ENCODE peak calls at places on chromosomes 16 and 17, in eight cellular contexts. M is fibroblast of pulmonary artery, G is brain microvascular endothelial cell, J is AG10803, A is OCI-LY7, H is AG04450, E is cardiac fibroblast, S is body of pancreas. W is an unnamed sample.

GRCh38 chr16:50299508-50300105 is 33.3 kb downstream of the ADCY7 start:
- DNase-seq in M (no peak), S (no peak), A (no peak), E (no peak), J (no peak), G (no peak), H (no peak), W (no peak)

GRCh38 chr17:491086-492014 is 138.7 kb upstream of the RPH3AL start:
- DNase-seq in M (peak; percentile 50), H (peak; percentile 34), A (peak; percentile 15), S (peak; percentile 58), J (peak; percentile 83), G (peak; percentile 26), E (peak; percentile 45), W (no peak)

GRCh38 chr17:37261286-37261685 is 114.5 kb upstream of the C17orf78 start:
- DNase-seq in J (peak; percentile 72), H (no peak), E (peak; percentile 34), M (peak; percentile 38), A (no peak), S (no peak), G (peak; percentile 10), W (peak; percentile 43)

GRCh38 chr17:59510611-59511010 is 54.8 kb upstream of the DHX40 start:
- DNase-seq in J (no peak), H (no peak), E (no peak), M (no peak), S (no peak), A (no peak), G (no peak), W (no peak)

GRCh38 chr16:24853830-24854229 is 8.1 kb downstream of the SLC5A11 start:
- DNase-seq in G (peak; percentile 52), H (no peak), A (no peak), S (no peak), E (peak; percentile 59), J (peak; percentile 25), M (peak; percentile 72), W (peak; percentile 9)

GRCh38 chr16:79334127-79334526 is 266.4 kb downstream of the MAF start:
- DNase-seq in J (no peak), H (no peak), M (no peak), A (peak; percentile 19), S (no peak), E (no peak), G (no peak), W (no peak)

GRCh38 chr16:1257561-1258217 is 1.8 kb downstream of the TPSD1 start:
- DNase-seq in G (no peak), J (no peak), H (no peak), A (no peak), S (no peak), M (no peak), E (no peak), W (no peak)

GRCh38 chr17:59001158-59001814 is 105.4 kb downstream of the TRIM37 start:
- DNase-seq in S (peak; percentile 67), H (no peak), G (peak; percentile 77), M (peak; percentile 64), A (peak; percentile 90), E (peak; percentile 78), J (peak; percentile 26), W (no peak)

GRCh38 chr16:66130296-66130910 is 236.1 kb upstream of the CDH5 start:
- DNase-seq in H (peak; percentile 87), E (peak; percentile 41), G (peak; percentile 62), A (no peak), M (peak; percentile 81), S (no peak), J (peak; percentile 91), W (peak; percentile 83)

GRCh38 chr16:65725156-65725845 is 603.4 kb upstream of the CDH11 start:
- DNase-seq in M (peak; percentile 59), A (no peak), E (peak; percentile 8), G (peak; percentile 82), S (no peak), H (no peak), J (no peak), W (no peak)

GRCh38 chr17:20157078-20157360 is 147.9 kb downstream of the SPECC1 start:
- DNase-seq in A (no peak), G (no peak), H (no peak), J (no peak), E (no peak), M (no peak), S (no peak), W (no peak)

GRCh38 chr17:7956208-7956965 is 24.4 kb downstream of the CNTROB start:
- DNase-seq in S (peak; percentile 38), G (no peak), E (peak; percentile 28), J (peak; percentile 11), A (no peak), M (peak; percentile 87), H (no peak), W (no peak)

GRCh38 chr16:15037745-15038144 is 18.1 kb downstream of the NTAN1 start:
- DNase-seq in G (no peak), H (no peak), A (no peak), M (no peak), E (no peak), S (no peak), J (no peak), W (no peak)

GRCh38 chr16:30902070-30902972 is 5.9 kb downstream of the CTF1 start:
- DNase-seq in M (peak; percentile 64), A (no peak), H (no peak), G (peak; percentile 16), E (peak; percentile 59), S (peak; percentile 72), J (peak; percentile 60), W (no peak)

GRCh38 chr17:77479817-77480508 is 339.2 kb downstream of the SEC14L1 start:
- DNase-seq in G (no peak), S (no peak), J (no peak), E (no peak), M (no peak), H (no peak), A (peak; percentile 54), W (no peak)

GRCh38 chr16:54930034-54930938 is at the start of gene IRX5:
- DNase-seq in H (no peak), G (peak; percentile 89), M (peak; percentile 96), S (peak; percentile 83), J (peak; percentile 99), A (peak; percentile 89), E (peak; percentile 97), W (peak; percentile 93)

GRCh38 chr16:53209489-53209888 is 154.7 kb downstream of the CHD9 start:
- DNase-seq in A (peak; percentile 19), M (no peak), G (no peak), S (no peak), J (no peak), E (no peak), H (no peak), W (no peak)

GRCh38 chr17:48812001-48812400 is 5.0 kb downstream of the TTLL6 start:
- DNase-seq in E (no peak), H (no peak), M (no peak), G (no peak), J (no peak), A (no peak), S (no peak), W (no peak)

GRCh38 chr17:71496552-71496951 is 624.3 kb upstream of the SOX9 start:
- DNase-seq in J (peak; percentile 87), H (no peak), E (peak; percentile 22), S (no peak), A (no peak), M (no peak), G (no peak), W (no peak)

GRCh38 chr17:79752175-79752574 is 21.4 kb downstream of the ENPP7 start:
- DNase-seq in E (no peak), J (no peak), M (no peak), H (no peak), G (no peak), S (no peak), A (no peak), W (no peak)

GRCh38 chr17:73838815-73839214 is 194.6 kb upstream of the SDK2 start:
- DNase-seq in M (no peak), H (no peak), J (no peak), A (no peak), E (no peak), G (no peak), S (no peak), W (no peak)

GRCh38 chr17:73835605-73836004 is 191.4 kb upstream of the SDK2 start:
- DNase-seq in S (no peak), E (no peak), H (no peak), J (no peak), A (no peak), G (no peak), M (no peak), W (no peak)

GRCh38 chr17:73840829-73841228 is 196.6 kb upstream of the SDK2 start:
- DNase-seq in E (no peak), M (no peak), S (no peak), H (no peak), A (no peak), G (no peak), J (no peak), W (no peak)

GRCh38 chr17:73841431-73842060 is 197.3 kb upstream of the SDK2 start:
- DNase-seq in S (no peak), A (peak; percentile 58), G (no peak), E (no peak), M (no peak), J (no peak), H (no peak), W (no peak)
- TF ChIP-seq CTCF in S (no peak), A (peak; percentile 85), G (peak; percentile 4), E (no peak), M (peak; percentile 24), J (peak; percentile 62), H (no peak), W (peak; percentile 41)

GRCh38 chr16:84362410-84362809 is 5.9 kb upstream of the ATP2C2 start:
- DNase-seq in J (no peak), M (no peak), H (no peak), E (no peak), A (no peak), G (no peak), S (no peak), W (no peak)
- H3K4me3 ChIP-seq in J (no peak overlapping the region), M (no peak overlapping the region), H (no peak overlapping the region), E (no peak overlapping the region), A (no peak overlapping the region), G (no peak overlapping the region), S (no peak overlapping the region), W (no peak overlapping the region)

GRCh38 chr17:32116937-32117336 is 25.4 kb upstream of the RHOT1 start:
- DNase-seq in G (no peak), A (no peak), S (no peak), H (no peak), M (no peak), J (no peak), E (no peak), W (no peak)

GRCh38 chr17:32110596-32110995 is 31.7 kb upstream of the RHOT1 start:
- DNase-seq in G (peak; percentile 10), M (no peak), A (no peak), E (no peak), H (no peak), S (no peak), J (no peak), W (no peak)

GRCh38 chr17:32112416-32112815 is 29.9 kb upstream of the RHOT1 start:
- DNase-seq in E (no peak), M (no peak), A (no peak), J (no peak), S (no peak), H (no peak), G (no peak), W (no peak)

GRCh38 chr17:32114536-32114935 is 27.8 kb upstream of the RHOT1 start:
- DNase-seq in M (no peak), J (no peak), G (no peak), E (no peak), H (no peak), S (no peak), A (peak; percentile 24), W (no peak)

GRCh38 chr17:32111141-32111771 is 31.0 kb upstream of the RHOT1 start:
- DNase-seq in H (peak; percentile 33), M (peak; percentile 70), J (no peak), A (peak; percentile 12), S (peak; percentile 31), E (peak; percentile 69), G (peak; percentile 87), W (peak; percentile 49)
- TF ChIP-seq CTCF in H (peak; percentile 44), M (peak; percentile 35), J (peak; percentile 25), A (peak; percentile 58), S (no peak), E (peak; percentile 29), G (peak; percentile 71), W (peak; percentile 47)

GRCh38 chr17:61403846-61404701 is 4.4 kb downstream of the TBX2 start:
- DNase-seq in J (no peak), G (peak; percentile 36), A (no peak), H (no peak), S (no peak), M (no peak), E (peak; percentile 64), W (no peak)
- H3K4me3 ChIP-seq in J (no peak overlapping the region), G (peak overlapping the region; percentile 84), A (no peak overlapping the region), H (peak overlapping the region; percentile 98), S (no peak overlapping the region), M (no peak overlapping the region), E (peak overlapping the region; percentile 72), W (no peak overlapping the region)

W was measured in astrocyte of the cerebellum.